ENCODE peak calls at places on chromosomes 12 and 14, in seven cellular contexts. B, L, Y, N, J, P and H are unnamed samples.

GRCh38 chr12:4892418-4892817 is 17.3 kb upstream of the KCNA1 start:
- DNase-seq in B (no peak), L (no peak), Y (no peak), N (no peak), J (no peak), P (no peak), H (no peak)

GRCh38 chr12:129082441-129082840 is 229.2 kb downstream of the GLT1D1 start:
- DNase-seq in B (no peak), L (no peak), Y (no peak), N (no peak), J (no peak), P (no peak), H (no peak)

GRCh38 chr12:9328065-9328464 is 119.9 kb upstream of the PZP start:
- DNase-seq in B (no peak), L (no peak), Y (no peak), N (no peak), J (no peak), P (no peak), H (no peak)

GRCh38 chr14:97456958-97457357 is 659.8 kb downstream of the VRK1 start:
- DNase-seq in B (no peak), L (no peak), Y (peak), N (no peak), J (no peak), P (no peak), H (peak)

GRCh38 chr12:110798461-110798860 is 48.3 kb upstream of the CCDC63 start:
- DNase-seq in B (no peak), L (no peak), Y (no peak), N (peak), J (no peak), P (no peak), H (no peak)

GRCh38 chr14:57508756-57509155 is 15.1 kb upstream of the CCDC198 start:
- DNase-seq in B (no peak), L (no peak), Y (no peak), N (no peak), J (no peak), P (no peak), H (no peak)

GRCh38 chr14:64760146-64760755 is 56.0 kb downstream of the PLEKHG3 start:
- DNase-seq in B (peak), L (peak), Y (peak), N (peak), J (no peak), P (peak), H (peak)

GRCh38 chr14:99516156-99517045 is 35.2 kb downstream of the CCNK start:
- DNase-seq in B (no peak), L (no peak), Y (no peak), N (no peak), J (no peak), P (no peak), H (no peak)

GRCh38 chr14:64060648-64061096 is 207.9 kb downstream of the SYNE2 start:
- DNase-seq in B (peak), L (peak), Y (peak), N (peak), J (no peak), P (peak), H (peak)

GRCh38 chr14:96747006-96747405 is 50.2 kb upstream of the VRK1 start:
- DNase-seq in B (no peak), L (no peak), Y (no peak), N (no peak), J (no peak), P (no peak), H (no peak)

GRCh38 chr12:93025145-93026103 is 96.3 kb upstream of the EEA1 start:
- DNase-seq in B (no peak), L (peak), Y (no peak), N (peak), J (peak), P (peak), H (peak)

GRCh38 chr14:93010543-93011541 is 87.9 kb downstream of the CHGA start:
- DNase-seq in B (no peak), L (no peak), Y (no peak), N (no peak), J (no peak), P (no peak), H (peak)

GRCh38 chr12:95179011-95179410 is 38.3 kb downstream of the FGD6 start:
- DNase-seq in B (no peak), L (no peak), Y (no peak), N (no peak), J (no peak), P (no peak), H (no peak)

GRCh38 chr12:94140556-94140955 is 7.8 kb upstream of the PLXNC1 start:
- DNase-seq in B (peak), L (peak), Y (peak), N (peak), J (peak), P (no peak), H (peak)

GRCh38 chr14:24194186-24194872 is 912 bp downstream of the TM9SF1 start:
- DNase-seq in B (no peak), L (no peak), Y (no peak), N (no peak), J (no peak), P (no peak), H (no peak)

GRCh38 chr12:38648813-38649212 is 256.6 kb downstream of the CPNE8 start:
- DNase-seq in B (no peak), L (no peak), Y (no peak), N (no peak), J (no peak), P (no peak), H (no peak)

GRCh38 chr12:104638760-104639319 is 182.1 kb downstream of the CHST11 start:
- DNase-seq in B (no peak), L (no peak), Y (no peak), N (no peak), J (no peak), P (no peak), H (peak)

GRCh38 chr12:5768171-5768879 is 176.7 kb downstream of the ANO2 start:
- DNase-seq in B (no peak), L (no peak), Y (no peak), N (no peak), J (no peak), P (peak), H (no peak)

GRCh38 chr12:52428121-52428520 is 6.0 kb downstream of the KRT75 start:
- DNase-seq in B (no peak), L (no peak), Y (no peak), N (no peak), J (no peak), P (no peak), H (no peak)

GRCh38 chr14:95319312-95320075 is at the start of gene CLMN:
- DNase-seq in B (peak), L (peak), Y (peak), N (peak), J (peak), P (peak), H (peak)

GRCh38 chr12:111773801-111774551 is 7.2 kb downstream of the ALDH2 start:
- DNase-seq in B (no peak), L (peak), Y (no peak), N (peak), J (no peak), P (no peak), H (peak)

GRCh38 chr12:57229041-57229633 is 374 bp upstream of the SHMT2 start:
- DNase-seq in B (no peak), L (no peak), Y (no peak), N (no peak), J (no peak), P (no peak), H (no peak)

GRCh38 chr14:97603201-97603600 is 806.0 kb downstream of the VRK1 start:
- DNase-seq in B (no peak), L (no peak), Y (peak), N (no peak), J (no peak), P (no peak), H (no peak)

GRCh38 chr12:120261951-120262851 is 3.3 kb downstream of the PXN start:
- DNase-seq in B (no peak), L (peak), Y (no peak), N (no peak), J (no peak), P (peak), H (peak)

GRCh38 chr14:87805315-87805723 is 187.7 kb downstream of the GALC start:
- DNase-seq in B (peak), L (no peak), Y (peak), N (peak), J (no peak), P (no peak), H (peak)

GRCh38 chr14:97848351-97848980 is 1051.3 kb downstream of the VRK1 start:
- DNase-seq in B (peak), L (no peak), Y (no peak), N (no peak), J (peak), P (no peak), H (no peak)

GRCh38 chr12:61282790-61283575 is 977.2 kb upstream of the USP15 start:
- DNase-seq in B (no peak), L (no peak), Y (no peak), N (no peak), J (no peak), P (no peak), H (peak)

GRCh38 chr14:61337893-61338292 is 16.5 kb downstream of the PRKCH start:
- DNase-seq in B (no peak), L (no peak), Y (peak), N (no peak), J (no peak), P (peak), H (no peak)

GRCh38 chr14:21771671-21772070 is 98.1 kb upstream of the OR4E1 start:
- DNase-seq in B (no peak), L (no peak), Y (no peak), N (no peak), J (no peak), P (no peak), H (peak)

GRCh38 chr12:92551853-92552397 is 150.9 kb upstream of the PLEKHG7 start:
- DNase-seq in B (no peak), L (peak), Y (no peak), N (peak), J (no peak), P (no peak), H (peak)

GRCh38 chr14:53956427-53957201 is at the start of gene BMP4:
- DNase-seq in B (no peak), L (no peak), Y (no peak), N (no peak), J (peak), P (peak), H (peak)

GRCh38 chr12:87820524-87821194 is 208.5 kb downstream of the C12orf50 start:
- DNase-seq in B (no peak), L (peak), Y (no peak), N (peak), J (no peak), P (no peak), H (peak)

GRCh38 chr12:1848146-1848545 is 27.8 kb downstream of the LRTM2 start:
- DNase-seq in B (no peak), L (no peak), Y (no peak), N (no peak), J (no peak), P (no peak), H (no peak)

GRCh38 chr14:33477752-33478151 is 473.1 kb downstream of the EGLN3 start:
- DNase-seq in B (no peak), L (no peak), Y (no peak), N (no peak), J (no peak), P (no peak), H (no peak)